ENCODE peak calls at places on chromosome 2, in five cellular contexts. J, N, G, L and P are unnamed samples.
A peak's percentile ranks its signal among the peaks of the same experiment; 100 is the strongest.

GRCh38 chr2:119579457-119580295 is 35.4 kb downstream of the CFAP221 start:
- DNase-seq in J (no peak), N (no peak), G (no peak), L (no peak), P (no peak)

GRCh38 chr2:72139471-72139870 is 8.2 kb downstream of the CYP26B1 start:
- DNase-seq in J (no peak), N (no peak), G (no peak), L (no peak), P (no peak)

GRCh38 chr2:240431663-240432424 is 3.6 kb upstream of the GPC1 start:
- DNase-seq in J (no peak), N (no peak), G (no peak), L (no peak), P (no peak)

GRCh38 chr2:3492951-3493609 is 26.3 kb downstream of the ADI1 start:
- DNase-seq in J (no peak), N (no peak), G (peak; percentile 26), L (peak; percentile 67), P (no peak)

GRCh38 chr2:238716171-238716570 is 131.7 kb upstream of the TWIST2 start:
- DNase-seq in J (no peak), N (no peak), G (no peak), L (no peak), P (no peak)

GRCh38 chr2:134177351-134177931 is 76.4 kb upstream of the MGAT5 start:
- DNase-seq in J (no peak), N (no peak), G (peak; percentile 60), L (peak; percentile 69), P (no peak)

GRCh38 chr2:127059559-127059958 is 47.4 kb downstream of the BIN1 start:
- DNase-seq in J (no peak), N (no peak), G (no peak), L (no peak), P (no peak)

GRCh38 chr2:63434597-63434996 is 153.7 kb downstream of the WDPCP start:
- DNase-seq in J (no peak), N (no peak), G (no peak), L (no peak), P (no peak)

GRCh38 chr2:207511851-207512250 is 17.9 kb upstream of the CREB1 start:
- DNase-seq in J (no peak), N (no peak), G (no peak), L (no peak), P (no peak)